ENCODE peak calls at places on chromosomes 5 and 9, in eight cellular contexts. U is fibroblast of lung; T is OCI-LY7; N is pancreas; L is mesenchymal stem cell; C is IMR-90; W is RWPE1; Y is CD4-positive, alpha-beta T cell. A is an unnamed sample.

GRCh38 chr9:38117646-38118045 is 48.6 kb upstream of the SHB start:
- DNase-seq in T (no peak), Y (no peak), N (no peak), U (no peak), W (no peak), C (no peak), L (no peak), A (no peak)

GRCh38 chr9:16515879-16516289 is 354.6 kb downstream of the BNC2 start:
- DNase-seq in W (no peak), C (peak; percentile 84), L (peak; percentile 85), T (no peak), Y (no peak), N (no peak), U (peak; percentile 92), A (no peak)

GRCh38 chr5:56019306-56020272 is 24.8 kb upstream of the IL6ST start:
- DNase-seq in U (peak; percentile 78), L (peak; percentile 40), C (peak; percentile 40), W (no peak), T (no peak), Y (no peak), N (no peak), A (no peak)

GRCh38 chr9:105359899-105360298 is 87.9 kb upstream of the FSD1L start:
- DNase-seq in C (peak; percentile 73), U (peak; percentile 34), T (no peak), Y (no peak), L (no peak), N (no peak), W (no peak), A (no peak)

GRCh38 chr5:137778772-137779564 is 24.8 kb upstream of the HNRNPA0 start:
- DNase-seq in Y (no peak), N (no peak), C (peak; percentile 39), U (peak; percentile 60), W (peak; percentile 45), T (peak; percentile 51), L (peak; percentile 48), A (no peak)

GRCh38 chr9:84371737-84372136 is 31.2 kb upstream of the SLC28A3 start:
- DNase-seq in U (peak; percentile 91), N (no peak), W (peak; percentile 76), T (no peak), C (peak; percentile 82), L (peak; percentile 82), Y (no peak), A (peak; percentile 55)

GRCh38 chr9:120387257-120387999 is 192.5 kb downstream of the CDK5RAP2 start:
- DNase-seq in C (no peak), U (no peak), W (no peak), Y (no peak), L (no peak), N (no peak), T (no peak), A (no peak)

GRCh38 chr5:108919591-108920326 is 172.1 kb downstream of the FER start:
- DNase-seq in Y (no peak), L (no peak), C (no peak), W (no peak), N (no peak), U (peak; percentile 27), T (peak; percentile 3), A (no peak)

GRCh38 chr5:155728146-155728856 is 598.7 kb upstream of the SGCD start:
- DNase-seq in N (peak; percentile 25), U (peak; percentile 15), T (no peak), Y (no peak), C (peak; percentile 16), W (peak; percentile 29), L (peak; percentile 11), A (peak; percentile 80)

GRCh38 chr5:36273809-36274526 is 27.7 kb downstream of the RANBP3L start:
- DNase-seq in T (no peak), U (peak; percentile 11), C (no peak), L (no peak), N (no peak), W (no peak), Y (no peak), A (no peak)

GRCh38 chr9:124770359-124771020 is 621 bp downstream of the NR6A1 start:
- DNase-seq in L (no peak), T (peak; percentile 61), C (no peak), Y (no peak), U (no peak), N (peak; percentile 52), W (peak; percentile 69), A (no peak)

GRCh38 chr9:15231788-15232635 is 75.0 kb downstream of the TTC39B start:
- DNase-seq in N (no peak), L (peak; percentile 34), Y (no peak), T (peak; percentile 43), W (no peak), C (no peak), U (peak; percentile 39), A (no peak)

GRCh38 chr5:25405850-25406249 is 761.1 kb upstream of the CDH10 start:
- DNase-seq in Y (no peak), L (no peak), W (no peak), C (no peak), N (no peak), U (no peak), T (no peak), A (no peak)

GRCh38 chr9:13386935-13387667 is 107.6 kb upstream of the MPDZ start:
- DNase-seq in C (peak; percentile 33), Y (no peak), U (peak; percentile 84), L (peak; percentile 88), N (no peak), T (no peak), W (no peak), A (no peak)

GRCh38 chr5:175002128-175002527 is 277.7 kb downstream of the MSX2 start:
- DNase-seq in W (no peak), U (no peak), T (no peak), L (no peak), C (no peak), Y (no peak), N (no peak), A (no peak)

GRCh38 chr9:86589273-86589672 is 235.1 kb upstream of the TUT7 start:
- DNase-seq in U (no peak), N (no peak), W (no peak), C (no peak), T (no peak), Y (no peak), L (no peak), A (no peak)

GRCh38 chr5:156500755-156501154 is 173.8 kb downstream of the SGCD start:
- DNase-seq in C (no peak), Y (no peak), L (no peak), U (no peak), N (no peak), T (no peak), W (no peak), A (no peak)

GRCh38 chr5:173572431-173573125 is 43.9 kb downstream of the BOD1 start:
- DNase-seq in T (no peak), Y (no peak), C (no peak), U (no peak), N (no peak), L (peak; percentile 18), W (no peak), A (no peak)

DNA sequence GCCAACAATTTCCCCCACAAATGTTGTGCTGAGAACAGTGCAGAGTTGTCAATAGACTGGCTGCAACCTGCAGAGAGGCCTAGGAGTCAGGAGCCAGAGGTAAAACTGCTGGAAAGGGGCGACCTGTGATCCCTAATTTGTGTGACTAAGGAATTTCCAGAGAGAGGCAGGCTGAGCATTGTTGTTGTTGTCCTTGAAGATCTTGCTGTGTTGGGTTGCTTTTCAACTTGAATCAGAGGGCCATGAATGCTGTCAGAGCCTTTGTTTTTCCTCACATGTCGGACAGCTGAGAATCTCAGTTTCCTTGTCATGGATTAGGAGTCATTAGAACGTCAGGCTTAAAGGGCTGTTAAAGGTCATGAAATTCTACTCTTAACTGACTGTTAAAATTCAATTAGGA is 134.6 kb upstream of the ASTN2 start:
- DNase-seq in L (no peak), T (no peak), N (no peak), Y (no peak), W (no peak), U (no peak), C (no peak), A (no peak)
- H3K27ac ChIP-seq in L (no peak overlapping the region), T (no peak overlapping the region), N (no peak overlapping the region), Y (no peak overlapping the region), W (no peak overlapping the region), U (no peak overlapping the region), C (no peak overlapping the region), A (no peak overlapping the region)

GRCh38 chr5:91690921-91691320 is 307.8 kb upstream of the ARRDC3 start:
- DNase-seq in Y (no peak), U (no peak), T (no peak), C (no peak), W (no peak), N (no peak), L (peak; percentile 6), A (no peak)
- H3K27ac ChIP-seq in Y (no peak overlapping the region), U (no peak overlapping the region), T (no peak overlapping the region), C (no peak overlapping the region), W (no peak overlapping the region), N (no peak overlapping the region), L (no peak overlapping the region), A (no peak overlapping the region)

GRCh38 chr5:126516852-126517251 is 78.2 kb downstream of the ALDH7A1 start:
- DNase-seq in C (peak; percentile 20), U (no peak), N (no peak), Y (no peak), T (no peak), W (no peak), L (no peak), A (no peak)
- H3K27ac ChIP-seq in C (no peak overlapping the region), U (no peak overlapping the region), N (no peak overlapping the region), Y (no peak overlapping the region), T (no peak overlapping the region), W (no peak overlapping the region), L (no peak overlapping the region), A (no peak overlapping the region)

GRCh38 chr5:11149136-11149535 is 388.1 kb upstream of the DAP start:
- DNase-seq in N (no peak), U (no peak), L (no peak), T (no peak), Y (no peak), C (no peak), W (no peak), A (no peak)

GRCh38 chr5:11139471-11139870 is 378.4 kb upstream of the DAP start:
- DNase-seq in T (no peak), W (no peak), Y (no peak), C (no peak), U (no peak), N (no peak), L (peak; percentile 28), A (no peak)

GRCh38 chr5:11146171-11146570 is 385.1 kb upstream of the DAP start:
- DNase-seq in L (no peak), W (no peak), C (no peak), N (no peak), U (no peak), Y (no peak), T (no peak), A (no peak)

DNA sequence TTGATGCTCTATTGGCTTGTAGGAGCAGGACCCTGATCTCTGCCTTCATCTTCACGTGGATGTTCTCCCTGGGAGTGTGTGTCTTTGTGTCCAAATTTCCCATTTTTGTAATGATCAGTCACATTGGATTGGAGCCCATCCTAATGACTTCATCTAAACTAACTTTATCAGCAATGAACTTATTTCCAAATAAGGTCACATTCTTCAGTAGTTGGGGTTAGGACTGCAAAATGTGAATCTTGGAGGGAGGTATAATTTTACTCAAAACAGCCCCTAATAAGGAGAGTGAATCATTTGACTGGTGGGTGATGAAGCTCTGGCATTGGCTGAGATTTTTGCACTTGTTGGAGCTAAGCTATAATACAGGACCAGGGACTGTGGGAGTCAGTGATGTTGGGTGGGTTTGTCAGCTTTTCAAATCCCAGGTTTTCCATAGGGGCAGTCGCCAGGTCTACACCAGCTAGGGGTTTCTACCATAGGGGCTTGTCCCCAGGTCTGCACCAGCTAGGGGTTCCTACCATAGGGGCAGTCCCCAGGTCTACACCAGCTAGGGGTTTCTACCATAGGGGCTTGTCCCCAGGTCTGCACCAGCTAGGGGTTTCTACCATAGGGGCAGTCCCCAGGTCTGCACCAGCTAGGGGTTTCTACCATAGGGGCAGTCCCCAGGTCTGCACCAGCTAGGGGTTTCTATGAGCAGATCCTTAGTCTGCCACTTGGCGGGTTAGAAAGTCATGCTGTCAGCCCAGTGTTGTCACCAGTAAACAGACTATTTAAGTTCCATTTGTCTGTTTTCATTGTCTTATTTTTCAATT is 382.6 kb upstream of the DAP start:
- DNase-seq in L (no peak), C (no peak), W (no peak), U (no peak), T (no peak), N (no peak), Y (no peak), A (no peak)
- H3K27ac ChIP-seq in L (no peak overlapping the region), C (no peak overlapping the region), W (no peak overlapping the region), U (no peak overlapping the region), T (no peak overlapping the region), N (no peak overlapping the region), Y (no peak overlapping the region), A (no peak overlapping the region)

A was measured in left lung.